ENCODE peak calls at places on chromosomes 12 and 14, in eight cellular contexts. One of them, this sample, is unnamed.

GRCh38 chr14:73058923-73059311 is 583 bp downstream of the RBM25 start:
- DNase-seq in effector CD4-positive, alpha-beta T cell: no peak
- DNase-seq in NCI-H2081: no peak
- DNase-seq in activated CD4-positive, alpha-beta T cell treated with anti-CD3 and anti-CD28 coated beads, Interleukin-2, amount 50 U/mL, for 1 hour: no peak
- DNase-seq in non-pigmented ciliary epithelial cell: no peak
- DNase-seq in cardiac fibroblast: peak; percentile 17
- DNase-seq in NCI-H1694 treated with DMSO at 0.1 percent for 48 hours: no peak
- DNase-seq in breast epithelium: no peak
- DNase-seq in this sample: peak; percentile 35

GRCh38 chr14:64951724-64952123 is 9.2 kb upstream of the GPX2 start:
- DNase-seq in non-pigmented ciliary epithelial cell: no peak
- DNase-seq in NCI-H2081: no peak
- DNase-seq in effector CD4-positive, alpha-beta T cell: no peak
- DNase-seq in NCI-H1694 treated with DMSO at 0.1 percent for 48 hours: no peak
- DNase-seq in breast epithelium: no peak
- DNase-seq in cardiac fibroblast: no peak
- DNase-seq in activated CD4-positive, alpha-beta T cell treated with anti-CD3 and anti-CD28 coated beads, Interleukin-2, amount 50 U/mL, for 1 hour: no peak
- DNase-seq in this sample: peak; percentile 68

GRCh38 chr14:52076334-52076733 is 7.5 kb upstream of the NID2 start:
- DNase-seq in effector CD4-positive, alpha-beta T cell: no peak
- DNase-seq in non-pigmented ciliary epithelial cell: no peak
- DNase-seq in NCI-H2081: no peak
- DNase-seq in NCI-H1694 treated with DMSO at 0.1 percent for 48 hours: no peak
- DNase-seq in activated CD4-positive, alpha-beta T cell treated with anti-CD3 and anti-CD28 coated beads, Interleukin-2, amount 50 U/mL, for 1 hour: no peak
- DNase-seq in cardiac fibroblast: peak; percentile 69
- DNase-seq in breast epithelium: no peak
- DNase-seq in this sample: no peak

GRCh38 chr12:97134495-97134894 is 227.4 kb downstream of the NEDD1 start:
- DNase-seq in breast epithelium: no peak
- DNase-seq in NCI-H2081: no peak
- DNase-seq in cardiac fibroblast: no peak
- DNase-seq in non-pigmented ciliary epithelial cell: no peak
- DNase-seq in activated CD4-positive, alpha-beta T cell treated with anti-CD3 and anti-CD28 coated beads, Interleukin-2, amount 50 U/mL, for 1 hour: no peak
- DNase-seq in NCI-H1694 treated with DMSO at 0.1 percent for 48 hours: no peak
- DNase-seq in effector CD4-positive, alpha-beta T cell: no peak
- DNase-seq in this sample: no peak

GRCh38 chr12:30725739-30726138 is 29.0 kb downstream of the CAPRIN2 start:
- DNase-seq in NCI-H1694 treated with DMSO at 0.1 percent for 48 hours: no peak
- DNase-seq in non-pigmented ciliary epithelial cell: peak; percentile 60
- DNase-seq in NCI-H2081: no peak
- DNase-seq in activated CD4-positive, alpha-beta T cell treated with anti-CD3 and anti-CD28 coated beads, Interleukin-2, amount 50 U/mL, for 1 hour: no peak
- DNase-seq in cardiac fibroblast: peak; percentile 81
- DNase-seq in breast epithelium: no peak
- DNase-seq in effector CD4-positive, alpha-beta T cell: no peak
- DNase-seq in this sample: no peak

GRCh38 chr12:49330631-49331359 is 6.2 kb downstream of the C1QL4 start:
- DNase-seq in activated CD4-positive, alpha-beta T cell treated with anti-CD3 and anti-CD28 coated beads, Interleukin-2, amount 50 U/mL, for 1 hour: no peak
- DNase-seq in breast epithelium: no peak
- DNase-seq in effector CD4-positive, alpha-beta T cell: no peak
- DNase-seq in NCI-H2081: no peak
- DNase-seq in NCI-H1694 treated with DMSO at 0.1 percent for 48 hours: no peak
- DNase-seq in cardiac fibroblast: no peak
- DNase-seq in non-pigmented ciliary epithelial cell: no peak
- DNase-seq in this sample: no peak

GRCh38 chr14:44170554-44170953 is 336.5 kb downstream of the FSCB start:
- DNase-seq in effector CD4-positive, alpha-beta T cell: no peak
- DNase-seq in non-pigmented ciliary epithelial cell: no peak
- DNase-seq in cardiac fibroblast: no peak
- DNase-seq in breast epithelium: no peak
- DNase-seq in NCI-H1694 treated with DMSO at 0.1 percent for 48 hours: no peak
- DNase-seq in NCI-H2081: no peak
- DNase-seq in activated CD4-positive, alpha-beta T cell treated with anti-CD3 and anti-CD28 coated beads, Interleukin-2, amount 50 U/mL, for 1 hour: no peak
- DNase-seq in this sample: no peak

GRCh38 chr14:36690301-36691020 is 28.8 kb downstream of the PAX9 start:
- DNase-seq in effector CD4-positive, alpha-beta T cell: no peak
- DNase-seq in NCI-H2081: no peak
- DNase-seq in breast epithelium: no peak
- DNase-seq in non-pigmented ciliary epithelial cell: no peak
- DNase-seq in cardiac fibroblast: no peak
- DNase-seq in NCI-H1694 treated with DMSO at 0.1 percent for 48 hours: no peak
- DNase-seq in activated CD4-positive, alpha-beta T cell treated with anti-CD3 and anti-CD28 coated beads, Interleukin-2, amount 50 U/mL, for 1 hour: no peak
- DNase-seq in this sample: no peak

GRCh38 chr12:51591020-51591901 is at the start of gene SCN8A:
- DNase-seq in cardiac fibroblast: peak; percentile 7
- DNase-seq in activated CD4-positive, alpha-beta T cell treated with anti-CD3 and anti-CD28 coated beads, Interleukin-2, amount 50 U/mL, for 1 hour: peak; percentile 41
- DNase-seq in non-pigmented ciliary epithelial cell: no peak
- DNase-seq in breast epithelium: no peak
- DNase-seq in NCI-H1694 treated with DMSO at 0.1 percent for 48 hours: peak; percentile 30
- DNase-seq in effector CD4-positive, alpha-beta T cell: peak; percentile 17
- DNase-seq in NCI-H2081: peak; percentile 67
- DNase-seq in this sample: peak; percentile 81

GRCh38 chr12:114783176-114783575 is 99.2 kb upstream of the TBX3 start:
- DNase-seq in effector CD4-positive, alpha-beta T cell: no peak
- DNase-seq in non-pigmented ciliary epithelial cell: no peak
- DNase-seq in activated CD4-positive, alpha-beta T cell treated with anti-CD3 and anti-CD28 coated beads, Interleukin-2, amount 50 U/mL, for 1 hour: no peak
- DNase-seq in breast epithelium: no peak
- DNase-seq in NCI-H1694 treated with DMSO at 0.1 percent for 48 hours: no peak
- DNase-seq in NCI-H2081: no peak
- DNase-seq in cardiac fibroblast: no peak
- DNase-seq in this sample: no peak

GRCh38 chr12:68831272-68831671 is 23.3 kb downstream of the MDM2 start:
- DNase-seq in breast epithelium: no peak
- DNase-seq in cardiac fibroblast: no peak
- DNase-seq in NCI-H2081: no peak
- DNase-seq in activated CD4-positive, alpha-beta T cell treated with anti-CD3 and anti-CD28 coated beads, Interleukin-2, amount 50 U/mL, for 1 hour: no peak
- DNase-seq in NCI-H1694 treated with DMSO at 0.1 percent for 48 hours: no peak
- DNase-seq in non-pigmented ciliary epithelial cell: no peak
- DNase-seq in effector CD4-positive, alpha-beta T cell: no peak
- DNase-seq in this sample: no peak

GRCh38 chr14:65817011-65817410 is 404.5 kb downstream of the FUT8 start:
- DNase-seq in breast epithelium: no peak
- DNase-seq in non-pigmented ciliary epithelial cell: no peak
- DNase-seq in NCI-H1694 treated with DMSO at 0.1 percent for 48 hours: no peak
- DNase-seq in cardiac fibroblast: no peak
- DNase-seq in NCI-H2081: no peak
- DNase-seq in activated CD4-positive, alpha-beta T cell treated with anti-CD3 and anti-CD28 coated beads, Interleukin-2, amount 50 U/mL, for 1 hour: no peak
- DNase-seq in effector CD4-positive, alpha-beta T cell: no peak
- DNase-seq in this sample: no peak

GRCh38 chr12:46983959-46984833 is 95.2 kb upstream of the PCED1B start:
- DNase-seq in breast epithelium: no peak
- DNase-seq in non-pigmented ciliary epithelial cell: no peak
- DNase-seq in NCI-H2081: peak; percentile 38
- DNase-seq in cardiac fibroblast: peak; percentile 82
- DNase-seq in activated CD4-positive, alpha-beta T cell treated with anti-CD3 and anti-CD28 coated beads, Interleukin-2, amount 50 U/mL, for 1 hour: peak; percentile 26
- DNase-seq in effector CD4-positive, alpha-beta T cell: no peak
- DNase-seq in NCI-H1694 treated with DMSO at 0.1 percent for 48 hours: no peak
- DNase-seq in this sample: no peak

GRCh38 chr12:26124491-26125450 is at the start of gene BHLHE41:
- DNase-seq in cardiac fibroblast: peak; percentile 49
- DNase-seq in NCI-H2081: no peak
- DNase-seq in activated CD4-positive, alpha-beta T cell treated with anti-CD3 and anti-CD28 coated beads, Interleukin-2, amount 50 U/mL, for 1 hour: no peak
- DNase-seq in effector CD4-positive, alpha-beta T cell: no peak
- DNase-seq in breast epithelium: peak; percentile 79
- DNase-seq in non-pigmented ciliary epithelial cell: no peak
- DNase-seq in NCI-H1694 treated with DMSO at 0.1 percent for 48 hours: no peak
- DNase-seq in this sample: peak; percentile 56

GRCh38 chr12:121000530-121000929 is 15.8 kb downstream of the C12orf43 start:
- DNase-seq in breast epithelium: peak; percentile 22
- DNase-seq in cardiac fibroblast: no peak
- DNase-seq in NCI-H1694 treated with DMSO at 0.1 percent for 48 hours: no peak
- DNase-seq in NCI-H2081: no peak
- DNase-seq in activated CD4-positive, alpha-beta T cell treated with anti-CD3 and anti-CD28 coated beads, Interleukin-2, amount 50 U/mL, for 1 hour: no peak
- DNase-seq in effector CD4-positive, alpha-beta T cell: no peak
- DNase-seq in non-pigmented ciliary epithelial cell: no peak
- DNase-seq in this sample: no peak

GRCh38 chr14:98705826-98706225 is 566.2 kb downstream of the BCL11B start:
- DNase-seq in non-pigmented ciliary epithelial cell: no peak
- DNase-seq in NCI-H1694 treated with DMSO at 0.1 percent for 48 hours: no peak
- DNase-seq in NCI-H2081: no peak
- DNase-seq in breast epithelium: no peak
- DNase-seq in effector CD4-positive, alpha-beta T cell: no peak
- DNase-seq in cardiac fibroblast: no peak
- DNase-seq in activated CD4-positive, alpha-beta T cell treated with anti-CD3 and anti-CD28 coated beads, Interleukin-2, amount 50 U/mL, for 1 hour: no peak
- DNase-seq in this sample: no peak

GRCh38 chr12:108355069-108355468 is 16.0 kb upstream of the CMKLR1 start:
- DNase-seq in non-pigmented ciliary epithelial cell: no peak
- DNase-seq in NCI-H1694 treated with DMSO at 0.1 percent for 48 hours: no peak
- DNase-seq in breast epithelium: no peak
- DNase-seq in effector CD4-positive, alpha-beta T cell: no peak
- DNase-seq in activated CD4-positive, alpha-beta T cell treated with anti-CD3 and anti-CD28 coated beads, Interleukin-2, amount 50 U/mL, for 1 hour: no peak
- DNase-seq in NCI-H2081: no peak
- DNase-seq in cardiac fibroblast: no peak
- DNase-seq in this sample: no peak

GRCh38 chr12:57111046-57111698 is at the start of gene STAT6:
- DNase-seq in non-pigmented ciliary epithelial cell: no peak
- DNase-seq in effector CD4-positive, alpha-beta T cell: peak; percentile 81
- DNase-seq in cardiac fibroblast: peak; percentile 97
- DNase-seq in activated CD4-positive, alpha-beta T cell treated with anti-CD3 and anti-CD28 coated beads, Interleukin-2, amount 50 U/mL, for 1 hour: peak; percentile 80
- DNase-seq in NCI-H1694 treated with DMSO at 0.1 percent for 48 hours: no peak
- DNase-seq in breast epithelium: peak; percentile 79
- DNase-seq in NCI-H2081: no peak
- DNase-seq in this sample: peak; percentile 91

GRCh38 chr14:103514596-103515421 is 7.8 kb downstream of the CKB start:
- DNase-seq in effector CD4-positive, alpha-beta T cell: no peak
- DNase-seq in non-pigmented ciliary epithelial cell: no peak
- DNase-seq in NCI-H2081: no peak
- DNase-seq in cardiac fibroblast: no peak
- DNase-seq in NCI-H1694 treated with DMSO at 0.1 percent for 48 hours: no peak
- DNase-seq in breast epithelium: peak; percentile 34
- DNase-seq in activated CD4-positive, alpha-beta T cell treated with anti-CD3 and anti-CD28 coated beads, Interleukin-2, amount 50 U/mL, for 1 hour: no peak
- DNase-seq in this sample: no peak

GRCh38 chr12:113259499-113259953 is 38.3 kb downstream of the TPCN1 start:
- DNase-seq in breast epithelium: peak; percentile 78
- DNase-seq in NCI-H1694 treated with DMSO at 0.1 percent for 48 hours: peak; percentile 76
- DNase-seq in activated CD4-positive, alpha-beta T cell treated with anti-CD3 and anti-CD28 coated beads, Interleukin-2, amount 50 U/mL, for 1 hour: no peak
- DNase-seq in NCI-H2081: peak; percentile 37
- DNase-seq in effector CD4-positive, alpha-beta T cell: no peak
- DNase-seq in non-pigmented ciliary epithelial cell: no peak
- DNase-seq in cardiac fibroblast: peak; percentile 85
- DNase-seq in this sample: peak; percentile 91

GRCh38 chr14:96940009-96940408 is 142.8 kb downstream of the VRK1 start:
- DNase-seq in activated CD4-positive, alpha-beta T cell treated with anti-CD3 and anti-CD28 coated beads, Interleukin-2, amount 50 U/mL, for 1 hour: no peak
- DNase-seq in breast epithelium: no peak
- DNase-seq in non-pigmented ciliary epithelial cell: no peak
- DNase-seq in NCI-H1694 treated with DMSO at 0.1 percent for 48 hours: no peak
- DNase-seq in cardiac fibroblast: no peak
- DNase-seq in effector CD4-positive, alpha-beta T cell: no peak
- DNase-seq in NCI-H2081: no peak
- DNase-seq in this sample: no peak

GRCh38 chr12:9032202-9032964 is 43.0 kb downstream of the KLRG1 start:
- DNase-seq in NCI-H1694 treated with DMSO at 0.1 percent for 48 hours: no peak
- DNase-seq in cardiac fibroblast: no peak
- DNase-seq in breast epithelium: no peak
- DNase-seq in activated CD4-positive, alpha-beta T cell treated with anti-CD3 and anti-CD28 coated beads, Interleukin-2, amount 50 U/mL, for 1 hour: no peak
- DNase-seq in NCI-H2081: no peak
- DNase-seq in non-pigmented ciliary epithelial cell: no peak
- DNase-seq in effector CD4-positive, alpha-beta T cell: no peak
- DNase-seq in this sample: no peak

GRCh38 chr12:93274937-93275336 is 102.8 kb upstream of the NUDT4 start:
- DNase-seq in activated CD4-positive, alpha-beta T cell treated with anti-CD3 and anti-CD28 coated beads, Interleukin-2, amount 50 U/mL, for 1 hour: no peak
- DNase-seq in NCI-H1694 treated with DMSO at 0.1 percent for 48 hours: no peak
- DNase-seq in non-pigmented ciliary epithelial cell: no peak
- DNase-seq in cardiac fibroblast: no peak
- DNase-seq in effector CD4-positive, alpha-beta T cell: no peak
- DNase-seq in breast epithelium: no peak
- DNase-seq in NCI-H2081: no peak
- DNase-seq in this sample: no peak

GRCh38 chr14:105123981-105124836 is 44.4 kb downstream of the JAG2 start:
- DNase-seq in NCI-H1694 treated with DMSO at 0.1 percent for 48 hours: no peak
- DNase-seq in non-pigmented ciliary epithelial cell: no peak
- DNase-seq in cardiac fibroblast: no peak
- DNase-seq in effector CD4-positive, alpha-beta T cell: no peak
- DNase-seq in activated CD4-positive, alpha-beta T cell treated with anti-CD3 and anti-CD28 coated beads, Interleukin-2, amount 50 U/mL, for 1 hour: no peak
- DNase-seq in breast epithelium: no peak
- DNase-seq in NCI-H2081: no peak
- DNase-seq in this sample: no peak

GRCh38 chr12:119592232-119592631 is 1.3 kb upstream of the TMEM233 start:
- DNase-seq in breast epithelium: no peak
- DNase-seq in non-pigmented ciliary epithelial cell: no peak
- DNase-seq in activated CD4-positive, alpha-beta T cell treated with anti-CD3 and anti-CD28 coated beads, Interleukin-2, amount 50 U/mL, for 1 hour: no peak
- DNase-seq in NCI-H2081: no peak
- DNase-seq in effector CD4-positive, alpha-beta T cell: no peak
- DNase-seq in NCI-H1694 treated with DMSO at 0.1 percent for 48 hours: no peak
- DNase-seq in cardiac fibroblast: no peak
- DNase-seq in this sample: no peak

GRCh38 chr12:2998789-2999264 is 39.6 kb downstream of the TEAD4 start:
- DNase-seq in non-pigmented ciliary epithelial cell: peak; percentile 71
- DNase-seq in effector CD4-positive, alpha-beta T cell: no peak
- DNase-seq in NCI-H1694 treated with DMSO at 0.1 percent for 48 hours: no peak
- DNase-seq in activated CD4-positive, alpha-beta T cell treated with anti-CD3 and anti-CD28 coated beads, Interleukin-2, amount 50 U/mL, for 1 hour: no peak
- DNase-seq in NCI-H2081: no peak
- DNase-seq in breast epithelium: no peak
- DNase-seq in cardiac fibroblast: peak; percentile 71
- DNase-seq in this sample: no peak

GRCh38 chr14:89013098-89013504 is 188.7 kb downstream of the TTC8 start:
- DNase-seq in non-pigmented ciliary epithelial cell: no peak
- DNase-seq in effector CD4-positive, alpha-beta T cell: no peak
- DNase-seq in cardiac fibroblast: peak; percentile 26
- DNase-seq in activated CD4-positive, alpha-beta T cell treated with anti-CD3 and anti-CD28 coated beads, Interleukin-2, amount 50 U/mL, for 1 hour: no peak
- DNase-seq in NCI-H1694 treated with DMSO at 0.1 percent for 48 hours: no peak
- DNase-seq in breast epithelium: no peak
- DNase-seq in NCI-H2081: no peak
- DNase-seq in this sample: no peak

GRCh38 chr12:124542021-124542941 is 25.1 kb downstream of the NCOR2 start:
- DNase-seq in NCI-H1694 treated with DMSO at 0.1 percent for 48 hours: no peak
- DNase-seq in cardiac fibroblast: no peak
- DNase-seq in NCI-H2081: no peak
- DNase-seq in effector CD4-positive, alpha-beta T cell: no peak
- DNase-seq in breast epithelium: no peak
- DNase-seq in activated CD4-positive, alpha-beta T cell treated with anti-CD3 and anti-CD28 coated beads, Interleukin-2, amount 50 U/mL, for 1 hour: no peak
- DNase-seq in non-pigmented ciliary epithelial cell: no peak
- DNase-seq in this sample: no peak

GRCh38 chr14:94542811-94543449 is 18.3 kb upstream of the SERPINA4 start:
- DNase-seq in NCI-H2081: no peak
- DNase-seq in NCI-H1694 treated with DMSO at 0.1 percent for 48 hours: no peak
- DNase-seq in breast epithelium: no peak
- DNase-seq in cardiac fibroblast: no peak
- DNase-seq in non-pigmented ciliary epithelial cell: no peak
- DNase-seq in activated CD4-positive, alpha-beta T cell treated with anti-CD3 and anti-CD28 coated beads, Interleukin-2, amount 50 U/mL, for 1 hour: no peak
- DNase-seq in effector CD4-positive, alpha-beta T cell: no peak
- DNase-seq in this sample: no peak

GRCh38 chr12:120119395-120119973 is 2.9 kb upstream of the RAB35 start:
- DNase-seq in NCI-H1694 treated with DMSO at 0.1 percent for 48 hours: no peak
- DNase-seq in non-pigmented ciliary epithelial cell: no peak
- DNase-seq in breast epithelium: no peak
- DNase-seq in cardiac fibroblast: no peak
- DNase-seq in activated CD4-positive, alpha-beta T cell treated with anti-CD3 and anti-CD28 coated beads, Interleukin-2, amount 50 U/mL, for 1 hour: no peak
- DNase-seq in NCI-H2081: no peak
- DNase-seq in effector CD4-positive, alpha-beta T cell: no peak
- DNase-seq in this sample: no peak

GRCh38 chr12:19915392-19916192 is 452.7 kb upstream of the PDE3A start:
- DNase-seq in NCI-H2081: peak; percentile 68
- DNase-seq in cardiac fibroblast: peak; percentile 78
- DNase-seq in activated CD4-positive, alpha-beta T cell treated with anti-CD3 and anti-CD28 coated beads, Interleukin-2, amount 50 U/mL, for 1 hour: no peak
- DNase-seq in breast epithelium: no peak
- DNase-seq in non-pigmented ciliary epithelial cell: peak; percentile 17
- DNase-seq in NCI-H1694 treated with DMSO at 0.1 percent for 48 hours: peak; percentile 70
- DNase-seq in effector CD4-positive, alpha-beta T cell: no peak
- DNase-seq in this sample: no peak

GRCh38 chr14:104745431-104745830 is 7.5 kb upstream of the SIVA1 start:
- DNase-seq in cardiac fibroblast: no peak
- DNase-seq in non-pigmented ciliary epithelial cell: no peak
- DNase-seq in effector CD4-positive, alpha-beta T cell: no peak
- DNase-seq in activated CD4-positive, alpha-beta T cell treated with anti-CD3 and anti-CD28 coated beads, Interleukin-2, amount 50 U/mL, for 1 hour: no peak
- DNase-seq in NCI-H2081: no peak
- DNase-seq in NCI-H1694 treated with DMSO at 0.1 percent for 48 hours: no peak
- DNase-seq in breast epithelium: no peak
- DNase-seq in this sample: no peak

GRCh38 chr12:113203852-113204760 is 17.2 kb upstream of the TPCN1 start:
- DNase-seq in cardiac fibroblast: peak; percentile 34
- DNase-seq in breast epithelium: no peak
- DNase-seq in non-pigmented ciliary epithelial cell: no peak
- DNase-seq in activated CD4-positive, alpha-beta T cell treated with anti-CD3 and anti-CD28 coated beads, Interleukin-2, amount 50 U/mL, for 1 hour: no peak
- DNase-seq in NCI-H2081: no peak
- DNase-seq in NCI-H1694 treated with DMSO at 0.1 percent for 48 hours: no peak
- DNase-seq in effector CD4-positive, alpha-beta T cell: no peak
- DNase-seq in this sample: no peak

GRCh38 chr12:43278268-43278832 is 273.7 kb downstream of the ADAMTS20 start:
- DNase-seq in activated CD4-positive, alpha-beta T cell treated with anti-CD3 and anti-CD28 coated beads, Interleukin-2, amount 50 U/mL, for 1 hour: no peak
- DNase-seq in non-pigmented ciliary epithelial cell: no peak
- DNase-seq in breast epithelium: no peak
- DNase-seq in NCI-H2081: no peak
- DNase-seq in NCI-H1694 treated with DMSO at 0.1 percent for 48 hours: no peak
- DNase-seq in cardiac fibroblast: no peak
- DNase-seq in effector CD4-positive, alpha-beta T cell: no peak
- DNase-seq in this sample: no peak

This sample was measured in lower leg skin.